ENCODE peak calls at places on chromosomes 6 and 20, in four cellular contexts. One of them, this sample, is unnamed.
A peak's percentile ranks its signal among the peaks of the same experiment; 100 is the strongest.

GRCh38 chr6:47414517-47415167 is 62.9 kb upstream of the CD2AP start:
- DNase-seq in nucleus accumbens: no peak
- DNase-seq in T-helper 1 cell: no peak
- DNase-seq in lower lobe of right lung: no peak
- DNase-seq in this sample: no peak

GRCh38 chr20:57390604-57391438 is at the start of gene RBM38:
- DNase-seq in nucleus accumbens: peak; percentile 76
- DNase-seq in T-helper 1 cell: peak; percentile 60
- DNase-seq in lower lobe of right lung: peak; percentile 74
- DNase-seq in this sample: peak; percentile 76

GRCh38 chr20:1874534-1875168 is 20.6 kb upstream of the SIRPA start:
- DNase-seq in nucleus accumbens: no peak
- DNase-seq in T-helper 1 cell: no peak
- DNase-seq in lower lobe of right lung: peak; percentile 86
- DNase-seq in this sample: no peak

GRCh38 chr6:6734463-6735455 is 146.2 kb downstream of the LY86 start:
- DNase-seq in nucleus accumbens: no peak
- DNase-seq in T-helper 1 cell: no peak
- DNase-seq in lower lobe of right lung: no peak
- DNase-seq in this sample: no peak

GRCh38 chr6:122322824-122323223 is 76.6 kb upstream of the HSF2 start:
- DNase-seq in nucleus accumbens: no peak
- DNase-seq in T-helper 1 cell: no peak
- DNase-seq in lower lobe of right lung: no peak
- DNase-seq in this sample: no peak

GRCh38 chr20:19809487-19809886 is 51.4 kb downstream of the RIN2 start:
- DNase-seq in nucleus accumbens: no peak
- DNase-seq in T-helper 1 cell: no peak
- DNase-seq in lower lobe of right lung: no peak
- DNase-seq in this sample: no peak

GRCh38 chr20:4289875-4290274 is 274.5 kb upstream of the RNF24 start:
- DNase-seq in nucleus accumbens: no peak
- DNase-seq in T-helper 1 cell: no peak
- DNase-seq in lower lobe of right lung: no peak
- DNase-seq in this sample: no peak

GRCh38 chr20:37992802-37993538 is 40.3 kb downstream of the TTI1 start:
- DNase-seq in nucleus accumbens: no peak
- DNase-seq in T-helper 1 cell: no peak
- DNase-seq in lower lobe of right lung: peak; percentile 59
- DNase-seq in this sample: no peak

GRCh38 chr6:27318973-27319372 is 6.9 kb upstream of the POM121L2 start:
- DNase-seq in nucleus accumbens: no peak
- DNase-seq in T-helper 1 cell: no peak
- DNase-seq in lower lobe of right lung: no peak
- DNase-seq in this sample: no peak

GRCh38 chr6:139539852-139540251 is 165.4 kb upstream of the CITED2 start:
- DNase-seq in nucleus accumbens: no peak
- DNase-seq in T-helper 1 cell: no peak
- DNase-seq in lower lobe of right lung: peak; percentile 69
- DNase-seq in this sample: no peak